ENCODE peak calls at places on chromosomes 12 and 14, in seven cellular contexts. P, N, T, G, O, E and J are unnamed samples.

GRCh38 chr12:86456241-86456640 is 200.1 kb upstream of the MGAT4C start:
- DNase-seq in G (no peak), O (no peak), P (no peak), E (no peak), T (no peak), N (no peak), J (no peak)

GRCh38 chr12:121530600-121531355 is 50.0 kb downstream of the KDM2B start:
- DNase-seq in E (peak), G (peak), N (no peak), T (peak), P (peak), O (no peak), J (peak)

GRCh38 chr14:71465316-71465715 is 466.9 kb upstream of the RGS6 start:
- DNase-seq in E (no peak), T (no peak), N (no peak), P (peak), G (no peak), O (no peak), J (peak)

GRCh38 chr14:34043627-34044372 is 92.9 kb upstream of the EGLN3 start:
- DNase-seq in P (no peak), G (no peak), T (no peak), O (no peak), E (no peak), N (no peak), J (no peak)

GRCh38 chr12:96314723-96315122 is 85.5 kb downstream of the CDK17 start:
- DNase-seq in N (no peak), O (no peak), E (no peak), P (no peak), T (no peak), G (no peak), J (no peak)

GRCh38 chr14:70881549-70882174 is 25.6 kb upstream of the PCNX1 start:
- DNase-seq in N (no peak), O (no peak), P (no peak), G (no peak), T (no peak), E (no peak), J (no peak)

GRCh38 chr14:60723218-60724079 is 702 bp downstream of the SIX4 start:
- DNase-seq in N (peak), G (peak), T (no peak), O (no peak), P (peak), E (no peak), J (peak)

GRCh38 chr14:26775765-26776577 is 178.1 kb upstream of the NOVA1 start:
- DNase-seq in N (no peak), O (no peak), E (no peak), G (no peak), T (no peak), P (peak), J (peak)

GRCh38 chr14:67335781-67336180 is 23.8 kb downstream of the ATP6V1D start:
- DNase-seq in O (no peak), E (no peak), P (peak), G (no peak), N (no peak), T (no peak), J (peak)

GRCh38 chr14:34956906-34957305 is 25.9 kb upstream of the SRP54 start:
- DNase-seq in N (no peak), T (no peak), O (no peak), E (no peak), G (no peak), P (no peak), J (no peak)

GRCh38 chr12:24360057-24360456 is 410.6 kb upstream of the SOX5 start:
- DNase-seq in O (no peak), N (no peak), T (no peak), E (no peak), G (no peak), P (peak), J (peak)

GRCh38 chr14:99412122-99413061 is 68.3 kb downstream of the SETD3 start:
- DNase-seq in G (no peak), N (no peak), O (no peak), E (no peak), T (no peak), P (no peak), J (peak)

GRCh38 chr14:50335989-50336391 is 23.9 kb downstream of the DMAC2L start:
- DNase-seq in N (no peak), O (no peak), G (peak), E (no peak), P (peak), T (peak), J (peak)

GRCh38 chr14:60183724-60184596 is 18.8 kb upstream of the DHRS7 start:
- DNase-seq in P (peak), E (peak), T (no peak), O (no peak), G (peak), N (no peak), J (peak)

GRCh38 chr12:67116134-67116533 is 153.0 kb upstream of the CAND1 start:
- DNase-seq in G (no peak), O (no peak), N (no peak), T (no peak), E (no peak), P (no peak), J (no peak)

GRCh38 chr14:26204362-26204953 is 393.4 kb downstream of the NOVA1 start:
- DNase-seq in P (peak), T (no peak), O (no peak), N (no peak), G (no peak), E (no peak), J (no peak)

GRCh38 chr12:107405436-107405835 is 280.2 kb upstream of the PWP1 start:
- DNase-seq in G (peak), E (no peak), O (no peak), N (peak), P (no peak), T (no peak), J (no peak)

GRCh38 chr12:127401005-127401404 is 866.0 kb upstream of the TMEM132C start:
- DNase-seq in O (no peak), T (no peak), P (peak), N (no peak), E (no peak), G (no peak), J (peak)

GRCh38 chr12:2295941-2296461 is 243.2 kb downstream of the CACNA1C start:
- DNase-seq in T (no peak), E (peak), O (peak), N (no peak), G (no peak), P (peak), J (peak)

GRCh38 chr14:80941241-80942157 is at the start of gene CEP128:
- DNase-seq in G (peak), T (peak), O (peak), E (peak), P (peak), N (peak), J (peak)

DNA sequence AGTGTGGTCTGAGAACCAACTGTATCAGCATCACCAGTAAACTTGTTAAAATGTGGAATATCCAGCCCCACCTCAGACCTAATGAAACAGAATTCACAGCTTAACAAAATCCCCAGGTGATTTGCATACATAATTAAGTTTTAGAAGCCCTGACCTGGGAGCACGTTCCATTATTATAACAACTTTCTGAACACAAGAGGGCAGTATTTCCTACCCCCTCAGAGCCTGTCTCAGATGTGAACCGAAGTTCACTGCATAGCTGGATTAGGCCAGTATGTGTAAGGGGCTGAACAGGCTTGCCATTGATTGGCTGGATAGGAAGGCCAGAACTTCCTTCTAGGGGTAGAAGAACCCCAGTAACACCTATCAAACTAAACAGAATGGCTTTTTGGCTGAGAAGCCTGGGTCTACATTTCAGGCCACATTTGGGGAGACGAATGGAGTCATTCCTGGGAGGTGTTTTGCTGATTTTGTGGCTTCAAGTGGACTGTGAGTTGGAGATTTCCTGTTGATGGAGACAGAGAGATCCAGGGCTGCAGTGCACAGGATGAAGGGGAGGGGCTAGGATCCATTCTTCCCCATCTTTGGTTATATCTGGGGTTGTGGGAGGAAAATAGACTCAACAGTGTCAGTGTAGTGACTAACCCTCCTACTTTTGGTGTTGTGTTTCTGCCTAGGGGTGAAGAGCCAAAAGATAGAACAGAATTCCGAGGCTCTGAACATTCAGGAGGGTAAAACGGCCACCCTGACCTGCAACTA is 94.7 kb upstream of the OR4E1 start:
- DNase-seq in P (no peak), G (no peak), E (no peak), N (no peak), T (no peak), O (no peak), J (peak)
- TF ChIP-seq CTCF in P (peak), G (peak), E (peak), N (no peak), T (no peak), O (peak), J (peak)

GRCh38 chr12:60947533-60947932 is 1312.7 kb upstream of the USP15 start:
- DNase-seq in G (no peak), E (no peak), P (no peak), O (no peak), N (no peak), T (no peak), J (no peak)
- H3K4me3 ChIP-seq in G (no peak), E (no peak), P (no peak), O (no peak), N (no peak), T (no peak), J (no peak)

GRCh38 chr12:125983094-125983783 is 918.0 kb downstream of the AACS start:
- DNase-seq in E (no peak), G (no peak), T (no peak), P (no peak), N (peak), O (no peak), J (no peak)

GRCh38 chr12:125983784-125984510 is 918.7 kb downstream of the AACS start:
- DNase-seq in E (no peak), P (no peak), T (no peak), O (no peak), N (peak), G (no peak), J (no peak)

DNA sequence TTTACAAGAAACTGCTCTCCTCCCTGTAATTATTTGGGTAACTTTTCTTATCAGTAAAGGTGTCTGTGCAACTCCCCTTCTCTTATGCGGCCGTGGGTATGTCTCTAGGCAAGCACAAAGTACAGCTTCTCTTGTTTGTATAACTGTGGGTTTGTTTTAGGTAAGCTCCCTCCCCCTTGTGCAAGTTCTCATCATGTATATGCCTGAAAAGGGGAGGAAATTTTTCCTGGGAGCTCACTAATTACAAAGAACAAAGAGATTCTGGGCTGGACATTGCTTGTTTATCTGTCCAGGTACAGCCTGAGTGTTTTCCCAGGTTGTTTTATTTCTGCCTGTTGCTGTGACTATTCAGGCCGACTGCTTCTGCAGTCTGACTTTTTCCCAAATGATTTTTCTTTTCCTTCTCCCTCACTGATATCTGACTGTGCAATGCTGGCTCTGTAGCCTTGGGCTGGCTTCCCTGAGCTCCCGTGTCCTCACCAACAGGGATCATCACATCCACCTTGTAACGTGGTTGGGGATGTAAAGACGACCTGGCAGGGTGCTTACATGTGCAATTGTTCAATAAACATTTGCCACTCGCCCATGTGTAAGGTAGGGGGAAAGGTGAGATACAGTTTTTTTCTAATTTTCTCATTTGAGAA is 916.5 kb downstream of the AACS start:
- DNase-seq in N (peak), T (no peak), O (no peak), G (no peak), P (no peak), E (no peak), J (no peak)
- TF ChIP-seq CTCF in N (no peak), T (no peak), O (no peak), G (no peak), P (no peak), E (no peak), J (no peak)

DNA sequence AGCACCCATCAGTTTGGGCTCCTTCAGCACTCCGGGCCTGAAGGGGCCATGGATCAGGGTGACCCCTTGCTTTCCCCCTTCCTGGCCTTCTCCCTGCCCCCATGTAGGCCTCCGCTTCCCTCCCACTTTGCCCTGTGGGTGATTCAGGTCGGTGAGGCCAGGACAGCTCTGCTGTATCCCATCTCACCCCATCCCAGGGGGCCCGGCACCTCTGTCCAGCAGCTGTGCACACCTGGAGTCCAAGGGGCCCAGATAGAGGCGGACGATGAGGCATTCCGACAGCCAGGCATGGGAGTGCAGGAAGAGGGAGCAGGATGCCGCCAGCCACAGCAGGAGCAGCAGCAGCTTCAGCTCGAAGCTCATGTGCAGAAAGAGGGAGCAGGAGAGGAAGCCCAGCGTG is 11.4 kb downstream of the LTB4R start:
- DNase-seq in P (no peak), N (no peak), G (no peak), E (no peak), T (no peak), O (no peak), J (no peak)
- H3K4me3 ChIP-seq in P (no peak), N (no peak), G (no peak), E (no peak), T (no peak), O (no peak), J (no peak)

GRCh38 chr12:56165369-56165768 is 7.2 kb downstream of the MYL6 start:
- DNase-seq in N (no peak), P (no peak), O (no peak), E (no peak), G (no peak), T (no peak), J (no peak)
- TF ChIP-seq CTCF in N (no peak), P (no peak), O (no peak), E (no peak), G (no peak), T (no peak), J (no peak)

GRCh38 chr14:64550539-64551333 is 975 bp downstream of the PPP1R36 start:
- DNase-seq in O (no peak), E (no peak), T (no peak), N (no peak), P (no peak), G (no peak), J (no peak)
- H3K4me3 ChIP-seq in O (no peak), E (no peak), T (peak), N (no peak), P (no peak), G (peak), J (no peak)

DNA sequence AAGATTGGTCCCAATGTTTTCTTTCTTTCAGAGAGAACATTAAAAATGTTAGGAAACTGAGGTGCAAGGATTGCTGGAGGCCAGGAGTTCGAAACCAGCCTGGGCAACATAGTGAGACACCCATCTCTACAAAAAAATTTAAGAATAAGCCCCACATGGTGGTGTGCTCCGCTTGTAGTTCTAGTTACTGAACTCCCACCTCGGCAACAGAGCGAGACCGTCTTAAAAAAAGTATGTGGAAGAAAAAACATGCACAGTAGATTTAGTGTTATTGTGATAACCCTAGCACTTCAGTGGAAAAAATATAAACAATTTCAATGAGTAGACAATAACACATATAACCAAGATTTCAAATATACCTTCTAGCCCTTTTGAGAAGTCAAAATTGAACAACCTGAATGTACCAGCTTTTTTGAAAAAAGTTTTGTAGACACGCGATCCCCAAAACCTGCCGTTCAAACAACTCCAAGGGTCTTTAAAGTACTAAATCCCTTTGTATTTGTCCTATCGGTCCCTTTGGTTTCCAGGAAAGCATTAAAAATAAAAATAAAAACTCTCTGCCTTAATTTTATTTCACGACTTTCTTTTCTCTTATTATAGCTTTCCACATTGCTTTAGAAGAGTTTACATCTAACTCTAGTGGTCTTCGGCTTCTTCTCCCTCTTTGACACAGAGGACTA is 1.0 kb upstream of the ANO6 start:
- DNase-seq in T (no peak), N (no peak), E (no peak), O (no peak), G (no peak), P (peak), J (peak)
- TF ChIP-seq CTCF in T (no peak), N (no peak), E (no peak), O (no peak), G (no peak), P (no peak), J (no peak)

GRCh38 chr12:133058203-133059125 is 21.2 kb downstream of the ZNF84 start:
- DNase-seq in T (no peak), N (no peak), P (peak), E (no peak), G (no peak), O (no peak), J (peak)
- H3K4me3 ChIP-seq in T (no peak), N (no peak), P (no peak), E (no peak), G (no peak), O (no peak), J (no peak)

GRCh38 chr12:30440826-30441602 is 254.7 kb downstream of the IPO8 start:
- DNase-seq in P (peak), E (no peak), T (peak), O (no peak), G (no peak), N (no peak), J (peak)
- TF ChIP-seq CTCF in P (peak), E (peak), T (no peak), O (peak), G (peak), N (no peak), J (peak)